ENCODE peak calls at places on chromosomes 13 and 19, in five cellular contexts. N, E, C, Y and I are unnamed samples. For H3K4me1 and H3K9me3, the result is how much of the 10 kb centered on the place peaks cover.

GRCh38 chr13:101190976-101191375 is 225.3 kb downstream of the NALCN start:
- DNase-seq in E (no peak), N (no peak), Y (no peak), C (no peak), I (no peak)

GRCh38 chr19:55537741-55538111 is 793 bp upstream of the SBK2 start:
- DNase-seq in Y (no peak), C (no peak), E (no peak), N (no peak), I (no peak)

GRCh38 chr19:38251564-38252051 is 4.6 kb downstream of the PPP1R14A start:
- DNase-seq in C (no peak), Y (no peak), N (no peak), E (peak), I (peak)

GRCh38 chr13:25775986-25776385 is 275.8 kb downstream of the SHISA2 start:
- DNase-seq in Y (no peak), N (no peak), E (no peak), C (no peak), I (no peak)

GRCh38 chr19:14576363-14576762 is 4.5 kb upstream of the NDUFB7 start:
- DNase-seq in E (no peak), N (no peak), C (no peak), Y (no peak), I (no peak)

GRCh38 chr13:83121904-83122303 is 760.4 kb downstream of the SLITRK1 start:
- DNase-seq in N (no peak), C (no peak), Y (no peak), E (no peak), I (no peak)

GRCh38 chr13:25415196-25415595 is 43.4 kb downstream of the ATP8A2 start:
- DNase-seq in Y (no peak), C (no peak), N (peak), E (no peak), I (no peak)

GRCh38 chr19:50607874-50608785 is 31.6 kb downstream of the SYT3 start:
- DNase-seq in Y (peak), E (peak), C (peak), N (peak), I (peak)

GRCh38 chr19:40154121-40154680 is 37.0 kb upstream of the MAP3K10 start:
- DNase-seq in E (no peak), Y (no peak), N (no peak), C (no peak), I (no peak)

GRCh38 chr13:109401891-109402290 is 384.5 kb downstream of the IRS2 start:
- DNase-seq in N (no peak), Y (no peak), E (no peak), C (no peak), I (no peak)

GRCh38 chr19:3644351-3645066 is 17.9 kb upstream of the CACTIN start:
- DNase-seq in C (no peak), E (no peak), N (no peak), Y (no peak), I (no peak)

GRCh38 chr19:1434040-1434366 is 4.2 kb upstream of the RPS15 start:
- DNase-seq in E (no peak), C (no peak), Y (no peak), N (no peak), I (no peak)

GRCh38 chr13:48962281-48962680 is 13.4 kb upstream of the FNDC3A start:
- DNase-seq in C (peak), Y (no peak), N (no peak), E (no peak), I (no peak)

GRCh38 chr19:50333737-50334617 is 4.8 kb upstream of the KCNC3 start:
- DNase-seq in E (peak), N (peak), Y (peak), C (peak), I (peak)

GRCh38 chr13:110716235-110716505 is 2.7 kb downstream of the ING1 start:
- DNase-seq in Y (peak), N (peak), C (peak), E (peak), I (no peak)

GRCh38 chr19:35330475-35330874 is 1.5 kb downstream of the CD22 start:
- DNase-seq in N (no peak), C (no peak), E (no peak), Y (no peak), I (no peak)
- H3K4me1 ChIP-seq in N (under half), C (under half), E (under half), Y (under half), I (under half)

GRCh38 chr19:12544401-12544876 is 6.8 kb downstream of the ZNF564 start:
- DNase-seq in Y (no peak), N (no peak), E (no peak), C (no peak), I (no peak)
- H3K9me3 ChIP-seq in Y (under half), N (under half), E (under half), C (under half), I (under half)

GRCh38 chr19:11052391-11052790 is 36.9 kb upstream of the LDLR start:
- DNase-seq in C (no peak), E (no peak), Y (no peak), N (no peak), I (no peak)
- H3K4me1 ChIP-seq in C (under half), E (under half), Y (under half), N (under half), I (under half)

GRCh38 chr19:56707821-56708220 is 36.3 kb upstream of the ZNF835 start:
- DNase-seq in E (no peak), Y (no peak), C (no peak), N (no peak), I (no peak)

GRCh38 chr19:56710437-56710836 is 38.9 kb upstream of the ZNF835 start:
- DNase-seq in N (no peak), E (no peak), C (no peak), Y (no peak), I (no peak)

GRCh38 chr19:56701895-56702294 is 30.3 kb upstream of the ZNF835 start:
- DNase-seq in N (no peak), C (no peak), E (no peak), Y (no peak), I (no peak)

DNA sequence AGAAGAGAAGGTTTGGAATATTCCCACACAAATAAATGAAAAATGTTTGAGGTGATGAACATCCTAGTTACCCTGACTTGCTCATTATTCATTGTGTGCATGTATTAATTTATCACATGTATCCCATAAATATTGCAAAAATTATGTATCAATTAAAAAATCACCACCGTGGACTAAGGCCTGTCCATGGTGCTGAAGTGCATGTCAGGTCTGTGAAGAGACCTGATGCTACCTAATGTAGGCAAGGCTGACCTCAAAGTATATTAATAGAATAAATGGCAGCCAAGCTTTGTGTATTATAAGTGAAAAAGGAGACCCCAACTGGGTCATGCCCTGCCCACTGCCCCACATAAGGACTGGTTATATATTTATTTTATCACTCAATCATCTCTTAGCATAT is 34.4 kb upstream of the ZNF835 start:
- DNase-seq in E (no peak), C (no peak), Y (no peak), N (no peak), I (no peak)
- H3K9me3 ChIP-seq in E (under half), C (under half), Y (under half), N (under half), I (under half)